ENCODE peak calls at places on chromosomes 6 and 20, in ten cellular contexts. One of them, this sample, is unnamed.

GRCh38 chr20:49614338-49615050 is 46.6 kb upstream of the PTGIS start:
- DNase-seq in MM.1S: no peak
- DNase-seq in kidney: no peak
- DNase-seq in foreskin keratinocyte: no peak
- DNase-seq in heart right ventricle: no peak
- DNase-seq in lower leg skin: no peak
- DNase-seq in progenitor cell of endocrine pancreas: no peak
- DNase-seq in cardiac muscle cell: no peak
- DNase-seq in lower lobe of right lung: no peak
- DNase-seq in cardiac fibroblast: no peak
- DNase-seq in this sample: no peak

GRCh38 chr6:41785689-41786450 is 1.6 kb upstream of the TOMM6 start:
- DNase-seq in MM.1S: no peak
- DNase-seq in kidney: peak
- DNase-seq in foreskin keratinocyte: peak
- DNase-seq in heart right ventricle: peak
- DNase-seq in lower leg skin: no peak
- DNase-seq in progenitor cell of endocrine pancreas: no peak
- DNase-seq in cardiac muscle cell: no peak
- DNase-seq in lower lobe of right lung: no peak
- DNase-seq in cardiac fibroblast: peak
- DNase-seq in this sample: no peak

GRCh38 chr6:8879334-8879733 is 444.0 kb upstream of the SLC35B3 start:
- DNase-seq in MM.1S: no peak
- DNase-seq in kidney: no peak
- DNase-seq in foreskin keratinocyte: peak
- DNase-seq in heart right ventricle: no peak
- DNase-seq in lower leg skin: no peak
- DNase-seq in progenitor cell of endocrine pancreas: no peak
- DNase-seq in cardiac muscle cell: no peak
- DNase-seq in lower lobe of right lung: no peak
- DNase-seq in cardiac fibroblast: no peak
- DNase-seq in this sample: no peak

GRCh38 chr6:69026243-69026642 is 391.2 kb downstream of the ADGRB3 start:
- DNase-seq in MM.1S: no peak
- DNase-seq in kidney: no peak
- DNase-seq in foreskin keratinocyte: peak
- DNase-seq in heart right ventricle: no peak
- DNase-seq in lower leg skin: no peak
- DNase-seq in progenitor cell of endocrine pancreas: no peak
- DNase-seq in cardiac muscle cell: no peak
- DNase-seq in lower lobe of right lung: no peak
- DNase-seq in cardiac fibroblast: no peak
- DNase-seq in this sample: peak

GRCh38 chr20:57040924-57041323 is 225.5 kb downstream of the BMP7 start:
- DNase-seq in MM.1S: no peak
- DNase-seq in kidney: no peak
- DNase-seq in foreskin keratinocyte: peak
- DNase-seq in heart right ventricle: no peak
- DNase-seq in lower leg skin: peak
- DNase-seq in progenitor cell of endocrine pancreas: no peak
- DNase-seq in cardiac muscle cell: no peak
- DNase-seq in lower lobe of right lung: no peak
- DNase-seq in cardiac fibroblast: peak
- DNase-seq in this sample: no peak

GRCh38 chr6:43060034-43060754 is 763 bp downstream of the KLC4 start:
- DNase-seq in MM.1S: no peak
- DNase-seq in kidney: no peak
- DNase-seq in foreskin keratinocyte: peak
- DNase-seq in heart right ventricle: no peak
- DNase-seq in lower leg skin: no peak
- DNase-seq in progenitor cell of endocrine pancreas: no peak
- DNase-seq in cardiac muscle cell: peak
- DNase-seq in lower lobe of right lung: peak
- DNase-seq in cardiac fibroblast: no peak
- DNase-seq in this sample: no peak

GRCh38 chr6:140193269-140193668 is 818.8 kb upstream of the CITED2 start:
- DNase-seq in MM.1S: no peak
- DNase-seq in kidney: no peak
- DNase-seq in foreskin keratinocyte: peak
- DNase-seq in heart right ventricle: no peak
- DNase-seq in lower leg skin: no peak
- DNase-seq in progenitor cell of endocrine pancreas: no peak
- DNase-seq in cardiac muscle cell: no peak
- DNase-seq in lower lobe of right lung: no peak
- DNase-seq in cardiac fibroblast: no peak
- DNase-seq in this sample: no peak

GRCh38 chr6:157556671-157557430 is 175.9 kb downstream of the ZDHHC14 start:
- DNase-seq in MM.1S: peak
- DNase-seq in kidney: no peak
- DNase-seq in foreskin keratinocyte: no peak
- DNase-seq in heart right ventricle: no peak
- DNase-seq in lower leg skin: no peak
- DNase-seq in progenitor cell of endocrine pancreas: no peak
- DNase-seq in cardiac muscle cell: no peak
- DNase-seq in lower lobe of right lung: no peak
- DNase-seq in cardiac fibroblast: no peak
- DNase-seq in this sample: no peak

GRCh38 chr6:143128346-143129015 is 67.8 kb downstream of the AIG1 start:
- DNase-seq in MM.1S: no peak
- DNase-seq in kidney: no peak
- DNase-seq in foreskin keratinocyte: no peak
- DNase-seq in heart right ventricle: no peak
- DNase-seq in lower leg skin: no peak
- DNase-seq in progenitor cell of endocrine pancreas: no peak
- DNase-seq in cardiac muscle cell: no peak
- DNase-seq in lower lobe of right lung: no peak
- DNase-seq in cardiac fibroblast: no peak
- DNase-seq in this sample: no peak

GRCh38 chr20:12775041-12775440 is 233.7 kb upstream of the SPTLC3 start:
- DNase-seq in MM.1S: no peak
- DNase-seq in kidney: no peak
- DNase-seq in foreskin keratinocyte: no peak
- DNase-seq in heart right ventricle: no peak
- DNase-seq in lower leg skin: no peak
- DNase-seq in progenitor cell of endocrine pancreas: no peak
- DNase-seq in cardiac muscle cell: no peak
- DNase-seq in lower lobe of right lung: no peak
- DNase-seq in cardiac fibroblast: no peak
- DNase-seq in this sample: peak

GRCh38 chr6:148438593-148438992 is 96.0 kb downstream of the SASH1 start:
- DNase-seq in MM.1S: no peak
- DNase-seq in kidney: no peak
- DNase-seq in foreskin keratinocyte: no peak
- DNase-seq in heart right ventricle: no peak
- DNase-seq in lower leg skin: no peak
- DNase-seq in progenitor cell of endocrine pancreas: no peak
- DNase-seq in cardiac muscle cell: no peak
- DNase-seq in lower lobe of right lung: no peak
- DNase-seq in cardiac fibroblast: peak
- DNase-seq in this sample: no peak

GRCh38 chr6:128882560-128882959 is 378 bp upstream of the LAMA2 start:
- DNase-seq in MM.1S: no peak
- DNase-seq in kidney: no peak
- DNase-seq in foreskin keratinocyte: no peak
- DNase-seq in heart right ventricle: no peak
- DNase-seq in lower leg skin: no peak
- DNase-seq in progenitor cell of endocrine pancreas: no peak
- DNase-seq in cardiac muscle cell: peak
- DNase-seq in lower lobe of right lung: no peak
- DNase-seq in cardiac fibroblast: no peak
- DNase-seq in this sample: no peak

GRCh38 chr20:1418335-1418734 is 25.5 kb upstream of the FKBP1A start:
- DNase-seq in MM.1S: no peak
- DNase-seq in kidney: no peak
- DNase-seq in foreskin keratinocyte: peak
- DNase-seq in heart right ventricle: no peak
- DNase-seq in lower leg skin: no peak
- DNase-seq in progenitor cell of endocrine pancreas: no peak
- DNase-seq in cardiac muscle cell: no peak
- DNase-seq in lower lobe of right lung: no peak
- DNase-seq in cardiac fibroblast: peak
- DNase-seq in this sample: no peak

GRCh38 chr6:2042951-2043648 is 202.3 kb downstream of the GMDS start:
- DNase-seq in MM.1S: no peak
- DNase-seq in kidney: no peak
- DNase-seq in foreskin keratinocyte: no peak
- DNase-seq in heart right ventricle: no peak
- DNase-seq in lower leg skin: no peak
- DNase-seq in progenitor cell of endocrine pancreas: no peak
- DNase-seq in cardiac muscle cell: no peak
- DNase-seq in lower lobe of right lung: no peak
- DNase-seq in cardiac fibroblast: no peak
- DNase-seq in this sample: no peak

GRCh38 chr6:32107447-32107846 is 1.7 kb downstream of the TNXB start:
- DNase-seq in MM.1S: no peak
- DNase-seq in kidney: no peak
- DNase-seq in foreskin keratinocyte: no peak
- DNase-seq in heart right ventricle: no peak
- DNase-seq in lower leg skin: no peak
- DNase-seq in progenitor cell of endocrine pancreas: no peak
- DNase-seq in cardiac muscle cell: no peak
- DNase-seq in lower lobe of right lung: no peak
- DNase-seq in cardiac fibroblast: peak
- DNase-seq in this sample: no peak

GRCh38 chr6:85416766-85417165 is 33.1 kb upstream of the NT5E start:
- DNase-seq in MM.1S: no peak
- DNase-seq in kidney: no peak
- DNase-seq in foreskin keratinocyte: no peak
- DNase-seq in heart right ventricle: no peak
- DNase-seq in lower leg skin: no peak
- DNase-seq in progenitor cell of endocrine pancreas: no peak
- DNase-seq in cardiac muscle cell: no peak
- DNase-seq in lower lobe of right lung: no peak
- DNase-seq in cardiac fibroblast: no peak
- DNase-seq in this sample: no peak

GRCh38 chr6:118565317-118565960 is 17.3 kb downstream of the PLN start:
- DNase-seq in MM.1S: peak
- DNase-seq in kidney: no peak
- DNase-seq in foreskin keratinocyte: peak
- DNase-seq in heart right ventricle: no peak
- DNase-seq in lower leg skin: no peak
- DNase-seq in progenitor cell of endocrine pancreas: no peak
- DNase-seq in cardiac muscle cell: peak
- DNase-seq in lower lobe of right lung: no peak
- DNase-seq in cardiac fibroblast: no peak
- DNase-seq in this sample: no peak
- TF ChIP-seq CTCF in MM.1S: peak
- TF ChIP-seq CTCF in kidney: peak
- TF ChIP-seq CTCF in foreskin keratinocyte: peak
- TF ChIP-seq CTCF in heart right ventricle: peak
- TF ChIP-seq CTCF in lower leg skin: no peak
- TF ChIP-seq CTCF in progenitor cell of endocrine pancreas: peak
- TF ChIP-seq CTCF in cardiac muscle cell: peak
- TF ChIP-seq CTCF in lower lobe of right lung: peak
- TF ChIP-seq CTCF in cardiac fibroblast: peak
- TF ChIP-seq CTCF in this sample: peak

GRCh38 chr6:129893513-129894098 is 32.5 kb upstream of the TMEM244 start:
- DNase-seq in MM.1S: peak
- DNase-seq in kidney: no peak
- DNase-seq in foreskin keratinocyte: peak
- DNase-seq in heart right ventricle: no peak
- DNase-seq in lower leg skin: no peak
- DNase-seq in progenitor cell of endocrine pancreas: no peak
- DNase-seq in cardiac muscle cell: no peak
- DNase-seq in lower lobe of right lung: no peak
- DNase-seq in cardiac fibroblast: peak
- DNase-seq in this sample: no peak
- TF ChIP-seq CTCF in MM.1S: peak
- TF ChIP-seq CTCF in kidney: no peak
- TF ChIP-seq CTCF in foreskin keratinocyte: peak
- TF ChIP-seq CTCF in heart right ventricle: peak
- TF ChIP-seq CTCF in lower leg skin: no peak
- TF ChIP-seq CTCF in progenitor cell of endocrine pancreas: peak
- TF ChIP-seq CTCF in cardiac muscle cell: peak
- TF ChIP-seq CTCF in lower lobe of right lung: peak
- TF ChIP-seq CTCF in cardiac fibroblast: peak
- TF ChIP-seq CTCF in this sample: peak

DNA sequence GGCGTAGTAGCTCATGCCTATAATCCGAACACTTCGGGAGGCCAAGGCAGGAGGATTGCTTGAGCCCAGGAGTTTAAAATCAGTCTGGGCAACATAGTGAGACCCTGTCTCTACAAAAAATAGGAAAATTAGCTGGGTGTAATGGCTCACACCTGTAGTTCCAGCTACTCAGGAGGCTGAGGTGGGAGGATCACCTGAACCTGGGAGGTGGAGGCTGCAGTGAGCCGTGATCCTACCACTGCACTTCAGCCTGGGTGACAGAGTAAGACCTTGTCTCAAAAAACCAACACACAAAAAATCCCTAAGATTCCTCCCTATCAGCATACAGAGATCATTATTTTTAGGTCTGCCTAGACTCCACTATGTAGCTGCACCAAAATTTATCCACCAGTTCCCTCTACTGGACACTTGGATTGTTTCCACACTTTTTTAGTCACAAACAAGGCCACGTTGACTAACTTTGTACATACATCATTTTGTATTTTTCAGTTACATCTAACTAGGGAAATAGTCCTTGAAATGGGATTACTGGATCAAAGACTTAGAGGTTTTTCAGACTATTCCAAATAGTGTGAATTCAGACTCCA is 3.6 kb upstream of the PHF1 start:
- DNase-seq in MM.1S: no peak
- DNase-seq in kidney: no peak
- DNase-seq in foreskin keratinocyte: no peak
- DNase-seq in heart right ventricle: no peak
- DNase-seq in lower leg skin: no peak
- DNase-seq in progenitor cell of endocrine pancreas: no peak
- DNase-seq in cardiac muscle cell: no peak
- DNase-seq in lower lobe of right lung: no peak
- DNase-seq in cardiac fibroblast: peak
- DNase-seq in this sample: no peak
- TF ChIP-seq CTCF in MM.1S: peak
- TF ChIP-seq CTCF in kidney: peak
- TF ChIP-seq CTCF in foreskin keratinocyte: peak
- TF ChIP-seq CTCF in heart right ventricle: peak
- TF ChIP-seq CTCF in lower leg skin: no peak
- TF ChIP-seq CTCF in progenitor cell of endocrine pancreas: peak
- TF ChIP-seq CTCF in cardiac muscle cell: peak
- TF ChIP-seq CTCF in lower lobe of right lung: no peak
- TF ChIP-seq CTCF in cardiac fibroblast: peak
- TF ChIP-seq CTCF in this sample: peak

GRCh38 chr6:50180646-50181045 is 130.9 kb upstream of the DEFB112 start:
- DNase-seq in MM.1S: peak
- DNase-seq in kidney: no peak
- DNase-seq in foreskin keratinocyte: peak
- DNase-seq in heart right ventricle: no peak
- DNase-seq in lower leg skin: no peak
- DNase-seq in progenitor cell of endocrine pancreas: no peak
- DNase-seq in cardiac muscle cell: no peak
- DNase-seq in lower lobe of right lung: no peak
- DNase-seq in cardiac fibroblast: no peak
- DNase-seq in this sample: no peak

GRCh38 chr6:50187212-50188055 is 137.7 kb upstream of the DEFB112 start:
- DNase-seq in MM.1S: no peak
- DNase-seq in kidney: no peak
- DNase-seq in foreskin keratinocyte: no peak
- DNase-seq in heart right ventricle: no peak
- DNase-seq in lower leg skin: no peak
- DNase-seq in progenitor cell of endocrine pancreas: no peak
- DNase-seq in cardiac muscle cell: no peak
- DNase-seq in lower lobe of right lung: no peak
- DNase-seq in cardiac fibroblast: no peak
- DNase-seq in this sample: no peak

GRCh38 chr6:50185006-50185405 is 135.3 kb upstream of the DEFB112 start:
- DNase-seq in MM.1S: no peak
- DNase-seq in kidney: no peak
- DNase-seq in foreskin keratinocyte: no peak
- DNase-seq in heart right ventricle: no peak
- DNase-seq in lower leg skin: no peak
- DNase-seq in progenitor cell of endocrine pancreas: no peak
- DNase-seq in cardiac muscle cell: peak
- DNase-seq in lower lobe of right lung: no peak
- DNase-seq in cardiac fibroblast: no peak
- DNase-seq in this sample: no peak
- TF ChIP-seq CTCF in MM.1S: peak
- TF ChIP-seq CTCF in kidney: peak
- TF ChIP-seq CTCF in foreskin keratinocyte: peak
- TF ChIP-seq CTCF in heart right ventricle: no peak
- TF ChIP-seq CTCF in lower leg skin: no peak
- TF ChIP-seq CTCF in progenitor cell of endocrine pancreas: peak
- TF ChIP-seq CTCF in cardiac muscle cell: no peak
- TF ChIP-seq CTCF in lower lobe of right lung: no peak
- TF ChIP-seq CTCF in cardiac fibroblast: no peak
- TF ChIP-seq CTCF in this sample: peak

This sample was measured in epithelial cell of proximal tubule.